ENCODE peak calls at places on chromosomes 1 and 21, in six cellular contexts. T is WERI-Rb-1, F is cardiac muscle cell, V is GM23248, L is neural progenitor cell, K is GM23338. X is an unnamed sample.

GRCh38 chr1:93021539-93022134 is 57.4 kb upstream of the MTF2 start:
- DNase-seq in T (no peak), F (peak; percentile 72), V (peak; percentile 64), L (peak; percentile 41), K (peak; percentile 64), X (peak; percentile 49)

GRCh38 chr1:12617901-12618660 is at the start of gene DHRS3:
- DNase-seq in T (peak; percentile 65), F (peak; percentile 94), V (peak; percentile 82), L (peak; percentile 92), K (peak; percentile 91), X (peak; percentile 97)

GRCh38 chr1:57788333-57788732 is 364.5 kb upstream of the DAB1 start:
- DNase-seq in T (no peak), F (no peak), V (no peak), L (no peak), K (no peak), X (no peak)

GRCh38 chr1:92924501-92924900 is 36.8 kb downstream of the DIPK1A start:
- DNase-seq in T (no peak), F (no peak), V (peak; percentile 46), L (no peak), K (no peak), X (no peak)

GRCh38 chr1:108854226-108855019 is 2.5 kb downstream of the AKNAD1 start:
- DNase-seq in T (no peak), F (no peak), V (peak; percentile 50), L (no peak), K (no peak), X (no peak)

GRCh38 chr1:35544976-35545375 is 12.2 kb downstream of the KIAA0319L start:
- DNase-seq in T (peak; percentile 77), F (peak; percentile 78), V (peak; percentile 34), L (peak; percentile 83), K (peak; percentile 86), X (peak; percentile 56)

GRCh38 chr1:109466100-109466439 is 276 bp upstream of the SYPL2 start:
- DNase-seq in T (no peak), F (no peak), V (peak; percentile 33), L (no peak), K (no peak), X (no peak)

GRCh38 chr21:45142469-45142868 is 68.1 kb downstream of the ADARB1 start:
- DNase-seq in T (no peak), F (peak; percentile 72), V (peak; percentile 86), L (no peak), K (no peak), X (no peak)

GRCh38 chr1:35477870-35478269 is 79.3 kb downstream of the KIAA0319L start:
- DNase-seq in T (no peak), F (no peak), V (no peak), L (no peak), K (no peak), X (no peak)

GRCh38 chr1:206851611-206852010 is 13.8 kb upstream of the IL20 start:
- DNase-seq in T (no peak), F (peak; percentile 81), V (peak; percentile 84), L (no peak), K (no peak), X (no peak)

GRCh38 chr1:221217029-221217428 is 337.8 kb downstream of the HLX start:
- DNase-seq in T (no peak), F (no peak), V (peak; percentile 31), L (no peak), K (no peak), X (no peak)

GRCh38 chr1:108016451-108016920 is 51.5 kb upstream of the VAV3 start:
- DNase-seq in T (no peak), F (peak; percentile 97), V (peak; percentile 55), L (no peak), K (no peak), X (no peak)

GRCh38 chr1:107228704-107229103 is 87.9 kb downstream of the NTNG1 start:
- DNase-seq in T (no peak), F (no peak), V (peak; percentile 70), L (no peak), K (no peak), X (no peak)

GRCh38 chr21:45872471-45872870 is 109.1 kb upstream of the COL6A1 start:
- DNase-seq in T (no peak), F (no peak), V (no peak), L (no peak), K (no peak), X (no peak)

DNA sequence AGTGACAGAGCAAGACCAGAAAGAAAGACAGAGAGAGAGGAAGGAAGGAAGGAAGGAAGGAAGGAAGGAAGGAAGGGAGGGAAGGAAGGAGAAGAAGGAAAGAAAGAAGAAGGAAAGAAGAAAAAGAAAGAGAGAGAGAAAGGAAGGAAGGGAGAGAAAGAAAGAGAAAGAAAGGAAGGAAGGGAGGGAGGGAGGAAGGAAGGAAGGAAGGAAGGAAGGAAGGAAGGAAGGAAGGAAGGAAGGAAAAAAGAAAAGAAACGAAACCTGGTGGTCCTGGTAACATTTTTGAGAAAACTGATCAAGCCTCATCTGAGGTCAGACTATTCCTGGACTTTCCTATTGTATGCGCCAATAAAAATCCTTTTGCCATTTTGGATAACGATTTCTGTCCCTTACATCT is 8.2 kb upstream of the CTTNBP2NL start:
- DNase-seq in T (no peak), F (no peak), V (no peak), L (no peak), K (no peak), X (no peak)
- H3K4me3 ChIP-seq in T (no peak overlapping the region), F (no peak overlapping the region), V (no peak overlapping the region), L (no peak overlapping the region), K (no peak overlapping the region), X (no peak overlapping the region)

GRCh38 chr1:170725326-170725725 is 61.4 kb downstream of the PRRX1 start:
- DNase-seq in T (no peak), F (no peak), V (no peak), L (no peak), K (no peak), X (no peak)

GRCh38 chr1:170720661-170721060 is 56.7 kb downstream of the PRRX1 start:
- DNase-seq in T (no peak), F (no peak), V (no peak), L (no peak), K (no peak), X (no peak)

GRCh38 chr1:170716835-170717429 is 53.0 kb downstream of the PRRX1 start:
- DNase-seq in T (no peak), F (no peak), V (no peak), L (no peak), K (no peak), X (no peak)

GRCh38 chr1:170723518-170723917 is 59.6 kb downstream of the PRRX1 start:
- DNase-seq in T (no peak), F (no peak), V (no peak), L (no peak), K (no peak), X (no peak)

GRCh38 chr1:170721621-170722020 is 57.7 kb downstream of the PRRX1 start:
- DNase-seq in T (no peak), F (no peak), V (no peak), L (no peak), K (no peak), X (no peak)
- H3K36me3 ChIP-seq in T (no peaks in the 10 kb centered on the region), F (no peaks in the 10 kb centered on the region), V (peaks cover 75% of the 10 kb centered on the region), L (no peaks in the 10 kb centered on the region), K (no peaks in the 10 kb centered on the region), X (no peaks in the 10 kb centered on the region)

DNA sequence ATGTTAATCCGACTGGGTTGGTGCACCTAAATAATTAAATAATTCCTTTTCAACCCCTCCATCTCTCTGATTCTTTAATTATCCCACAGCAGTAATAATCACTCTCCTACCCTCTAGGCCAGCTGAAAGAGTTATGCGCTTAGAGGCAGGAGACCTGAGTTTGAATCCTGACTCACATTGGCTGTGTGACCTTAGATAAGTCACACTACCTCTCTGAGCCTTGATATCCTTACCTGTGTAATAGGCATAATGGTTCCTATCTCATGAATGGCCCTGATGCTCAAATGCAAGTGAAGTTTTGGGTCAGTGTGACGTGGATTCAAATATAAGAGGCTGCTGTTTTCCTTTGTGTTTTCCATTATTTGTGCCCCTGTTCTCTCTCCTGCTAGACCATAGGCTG is 8.1 kb downstream of the MYOM3 start:
- DNase-seq in T (no peak), F (no peak), V (no peak), L (no peak), K (no peak), X (no peak)
- H3K4me3 ChIP-seq in T (no peak overlapping the region), F (no peak overlapping the region), V (no peak overlapping the region), L (no peak overlapping the region), K (no peak overlapping the region), X (no peak overlapping the region)

GRCh38 chr1:1761504-1762376 is 16.5 kb downstream of the NADK start:
- DNase-seq in T (no peak), F (no peak), V (no peak), L (no peak), K (no peak), X (no peak)

GRCh38 chr1:1759456-1760344 is 18.6 kb downstream of the NADK start:
- DNase-seq in T (no peak), F (no peak), V (no peak), L (no peak), K (no peak), X (peak; percentile 46)

GRCh38 chr1:1758692-1759455 is 19.4 kb downstream of the NADK start:
- DNase-seq in T (no peak), F (no peak), V (no peak), L (no peak), K (no peak), X (peak; percentile 38)

GRCh38 chr1:1760345-1760650 is 18.0 kb downstream of the NADK start:
- DNase-seq in T (no peak), F (no peak), V (no peak), L (no peak), K (no peak), X (peak; percentile 45)

GRCh38 chr1:1760715-1761114 is 17.6 kb downstream of the NADK start:
- DNase-seq in T (no peak), F (no peak), V (no peak), L (no peak), K (no peak), X (peak; percentile 19)
- H3K36me3 ChIP-seq in T (peaks cover 90% of the 10 kb centered on the region), F (peaks cover 18% of the 10 kb centered on the region), V (no peaks in the 10 kb centered on the region), L (no peaks in the 10 kb centered on the region), K (peaks cover 26% of the 10 kb centered on the region), X (peaks cover 24% of the 10 kb centered on the region)

GRCh38 chr1:213484333-213484732 is 433.3 kb downstream of the RPS6KC1 start:
- DNase-seq in T (no peak), F (no peak), V (no peak), L (no peak), K (no peak), X (no peak)
- H3K4me3 ChIP-seq in T (no peak overlapping the region), F (no peak overlapping the region), V (no peak overlapping the region), L (no peak overlapping the region), K (no peak overlapping the region), X (no peak overlapping the region)